ENCODE peak calls at places on chromosomes 3 and 15, in seven cellular contexts. X, J, V, H, A, O and M are unnamed samples.

GRCh38 chr3:174337227-174337626 is 521.9 kb upstream of the NAALADL2 start:
- DNase-seq in X (no peak), J (no peak), V (no peak), H (no peak), A (no peak), O (no peak), M (no peak)

GRCh38 chr3:109081746-109082510 is 36.0 kb downstream of the MORC1 start:
- DNase-seq in X (peak), J (peak), V (no peak), H (peak), A (peak), O (peak), M (peak)

GRCh38 chr3:190848891-190849290 is 13.6 kb downstream of the GMNC start:
- DNase-seq in X (no peak), J (no peak), V (no peak), H (no peak), A (no peak), O (no peak), M (no peak)

GRCh38 chr15:35746121-35746520 is 200.2 kb upstream of the DPH6 start:
- DNase-seq in X (peak), J (no peak), V (no peak), H (no peak), A (no peak), O (no peak), M (no peak)

GRCh38 chr3:15159501-15160136 is 46.4 kb upstream of the CAPN7 start:
- DNase-seq in X (peak), J (no peak), V (no peak), H (no peak), A (no peak), O (no peak), M (no peak)

GRCh38 chr3:124295358-124295757 is 303.4 kb upstream of the ROPN1 start:
- DNase-seq in X (no peak), J (no peak), V (no peak), H (no peak), A (no peak), O (no peak), M (no peak)

GRCh38 chr3:179068779-179069530 is 2.7 kb downstream of the ZMAT3 start:
- DNase-seq in X (peak), J (peak), V (no peak), H (peak), A (no peak), O (no peak), M (peak)

GRCh38 chr3:167978071-167978470 is 117.7 kb downstream of the GOLIM4 start:
- DNase-seq in X (peak), J (peak), V (no peak), H (no peak), A (no peak), O (no peak), M (no peak)

GRCh38 chr15:78752492-78753358 is 58.5 kb downstream of the ADAMTS7 start:
- DNase-seq in X (no peak), J (no peak), V (no peak), H (no peak), A (no peak), O (no peak), M (peak)

GRCh38 chr3:175153595-175153994 is 294.5 kb downstream of the NAALADL2 start:
- DNase-seq in X (no peak), J (no peak), V (no peak), H (no peak), A (no peak), O (no peak), M (no peak)

GRCh38 chr3:98817546-98817945 is 54.4 kb downstream of the ST3GAL6 start:
- DNase-seq in X (peak), J (no peak), V (no peak), H (peak), A (peak), O (no peak), M (no peak)

GRCh38 chr3:24867783-24868182 is 373.1 kb upstream of the THRB start:
- DNase-seq in X (no peak), J (no peak), V (no peak), H (no peak), A (no peak), O (no peak), M (no peak)

GRCh38 chr3:169678122-169678521 is 14.6 kb upstream of the MECOM start:
- DNase-seq in X (no peak), J (no peak), V (no peak), H (no peak), A (no peak), O (no peak), M (no peak)

GRCh38 chr3:153442386-153442785 is 280.4 kb downstream of the RAP2B start:
- DNase-seq in X (peak), J (no peak), V (no peak), H (no peak), A (no peak), O (no peak), M (no peak)

GRCh38 chr15:95291878-95292472 is 1038.5 kb upstream of the NR2F2 start:
- DNase-seq in X (no peak), J (no peak), V (no peak), H (peak), A (no peak), O (no peak), M (no peak)

GRCh38 chr15:37995461-37996347 is 61.3 kb downstream of the TMCO5A start:
- DNase-seq in X (peak), J (peak), V (no peak), H (peak), A (peak), O (no peak), M (peak)

GRCh38 chr15:80641384-80641783 is 53.7 kb upstream of the ABHD17C start:
- DNase-seq in X (no peak), J (no peak), V (no peak), H (no peak), A (no peak), O (no peak), M (no peak)

GRCh38 chr3:71125729-71126128 is 457.8 kb downstream of the FOXP1 start:
- DNase-seq in X (no peak), J (no peak), V (no peak), H (no peak), A (no peak), O (no peak), M (no peak)

GRCh38 chr3:196398782-196399181 is 33.4 kb downstream of the UBXN7 start:
- DNase-seq in X (peak), J (no peak), V (no peak), H (no peak), A (no peak), O (no peak), M (no peak)

GRCh38 chr3:51671090-51672082 is at the start of gene TEX264:
- DNase-seq in X (peak), J (peak), V (peak), H (peak), A (no peak), O (peak), M (peak)

GRCh38 chr3:78101363-78101762 is 1061.5 kb downstream of the ROBO2 start:
- DNase-seq in X (peak), J (no peak), V (no peak), H (peak), A (no peak), O (no peak), M (no peak)

GRCh38 chr3:73503781-73504180 is 121.0 kb downstream of the PDZRN3 start:
- DNase-seq in X (no peak), J (no peak), V (no peak), H (peak), A (no peak), O (no peak), M (no peak)

GRCh38 chr15:65666257-65666656 is 44.5 kb downstream of the SLC24A1 start:
- DNase-seq in X (no peak), J (no peak), V (no peak), H (peak), A (peak), O (no peak), M (no peak)

GRCh38 chr15:40354408-40355171 is 3.4 kb upstream of the DISP2 start:
- DNase-seq in X (peak), J (no peak), V (no peak), H (peak), A (no peak), O (peak), M (peak)

GRCh38 chr3:71510485-71510884 is 73.0 kb downstream of the FOXP1 start:
- DNase-seq in X (peak), J (no peak), V (no peak), H (peak), A (no peak), O (no peak), M (no peak)

GRCh38 chr15:20349774-20350498 is 191.7 kb downstream of the GOLGA6L6 start:
- DNase-seq in X (no peak), J (no peak), V (no peak), H (no peak), A (no peak), O (peak), M (no peak)

GRCh38 chr3:125109541-125109925 is 53.7 kb upstream of the HEG1 start:
- DNase-seq in X (no peak), J (no peak), V (no peak), H (no peak), A (no peak), O (no peak), M (no peak)

GRCh38 chr3:195550723-195551122 is 7.6 kb upstream of the PPP1R2 start:
- DNase-seq in X (no peak), J (no peak), V (no peak), H (peak), A (no peak), O (no peak), M (no peak)

GRCh38 chr3:196222876-196223595 is 6.7 kb downstream of the SLC51A start:
- DNase-seq in X (no peak), J (no peak), V (no peak), H (no peak), A (no peak), O (no peak), M (no peak)

GRCh38 chr15:38682363-38682762 is 117.7 kb upstream of the RASGRP1 start:
- DNase-seq in X (no peak), J (no peak), V (no peak), H (no peak), A (no peak), O (no peak), M (no peak)

GRCh38 chr15:70066422-70066821 is 31.3 kb downstream of the TLE3 start:
- DNase-seq in X (peak), J (no peak), V (no peak), H (no peak), A (peak), O (no peak), M (no peak)

GRCh38 chr15:52080993-52081392 is 31.6 kb downstream of the BCL2L10 start:
- DNase-seq in X (no peak), J (no peak), V (no peak), H (no peak), A (no peak), O (no peak), M (no peak)

GRCh38 chr3:40847571-40847992 is 322.8 kb downstream of the ZNF621 start:
- DNase-seq in X (peak), J (peak), V (peak), H (no peak), A (no peak), O (peak), M (no peak)

GRCh38 chr15:31372635-31373091 is 46.0 kb downstream of the KLF13 start:
- DNase-seq in X (peak), J (peak), V (no peak), H (peak), A (peak), O (peak), M (peak)

GRCh38 chr15:47742334-47742733 is 25.0 kb downstream of the SEMA6D start:
- DNase-seq in X (no peak), J (no peak), V (no peak), H (no peak), A (no peak), O (no peak), M (no peak)

GRCh38 chr3:9859530-9860025 is 15.8 kb upstream of the RPUSD3 start:
- DNase-seq in X (no peak), J (no peak), V (no peak), H (no peak), A (no peak), O (no peak), M (no peak)

DNA sequence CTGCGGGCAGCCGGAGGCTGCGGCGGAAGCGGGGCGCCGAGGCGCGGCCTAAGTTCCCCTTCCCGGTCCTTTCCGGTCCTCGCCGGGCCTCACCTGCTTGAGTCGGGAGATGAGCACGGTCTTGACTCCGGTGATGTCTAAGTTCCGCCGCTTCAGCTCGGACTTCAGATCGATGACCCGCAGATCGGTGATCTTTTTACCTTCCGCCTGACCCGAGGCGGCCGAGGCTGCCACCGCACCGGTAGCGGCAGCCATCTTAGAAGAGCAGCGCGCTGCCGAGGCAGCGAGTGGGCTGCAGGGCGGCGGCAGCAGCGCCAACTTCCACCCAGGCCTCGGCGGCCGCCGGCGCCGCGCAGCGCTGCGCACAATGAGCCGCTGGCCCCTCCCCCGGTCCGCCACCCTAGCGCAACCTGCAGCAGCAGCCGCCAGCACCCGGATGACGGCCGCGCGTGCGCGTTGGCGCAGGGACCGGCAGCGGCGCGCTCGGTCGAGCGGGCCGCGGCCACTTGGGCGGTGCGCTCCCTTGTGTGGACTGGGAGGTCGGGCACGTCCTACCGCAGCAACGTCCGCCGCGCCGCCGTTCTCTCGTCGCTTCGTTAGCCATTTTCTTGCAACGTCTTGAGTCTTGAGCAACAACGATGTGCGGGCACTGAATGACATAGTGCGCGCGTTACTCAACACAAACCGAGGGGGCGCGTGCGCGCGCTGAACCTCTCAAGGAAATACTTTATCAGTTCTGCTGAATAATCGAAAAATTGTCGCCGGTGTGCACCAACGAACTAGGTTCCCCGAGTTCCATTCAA is at the start of gene SLTM:
- DNase-seq in X (peak), J (peak), V (peak), H (peak), A (peak), O (peak), M (peak)
- TF ChIP-seq CTCF in X (peak), J (peak), V (peak), H (peak), A (peak), O (peak), M (no peak)

DNA sequence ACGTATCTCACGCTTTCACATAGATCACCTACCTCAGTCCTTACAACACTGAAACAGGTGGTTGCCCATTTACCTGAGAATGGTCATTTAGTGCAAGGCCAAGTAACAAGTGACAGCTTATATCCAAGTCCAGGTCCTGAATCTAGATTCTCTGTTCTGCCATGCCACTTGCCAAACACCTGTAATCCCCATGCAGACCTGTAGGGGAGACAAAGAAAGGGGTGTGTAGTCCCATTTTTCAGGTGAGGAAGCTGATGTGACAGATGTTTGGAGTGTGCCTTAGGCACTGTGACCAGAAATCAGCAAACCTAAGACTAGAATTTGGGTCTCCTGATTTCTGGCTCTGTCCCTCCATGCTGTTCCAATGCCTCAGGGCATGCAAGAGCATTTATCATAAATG is 12.7 kb downstream of the ZNF35 start:
- DNase-seq in X (no peak), J (no peak), V (no peak), H (no peak), A (no peak), O (no peak), M (no peak)
- TF ChIP-seq CTCF in X (peak), J (peak), V (no peak), H (no peak), A (peak), O (peak), M (no peak)

GRCh38 chr3:11558918-11559815 is 84.5 kb downstream of the VGLL4 start:
- DNase-seq in X (no peak), J (no peak), V (no peak), H (no peak), A (no peak), O (peak), M (no peak)

GRCh38 chr3:11558461-11558903 is 85.2 kb downstream of the VGLL4 start:
- DNase-seq in X (no peak), J (no peak), V (peak), H (no peak), A (no peak), O (no peak), M (no peak)

GRCh38 chr3:11556234-11556633 is 87.5 kb downstream of the VGLL4 start:
- DNase-seq in X (no peak), J (no peak), V (no peak), H (no peak), A (no peak), O (no peak), M (no peak)

GRCh38 chr3:11556851-11557644 is 86.7 kb downstream of the VGLL4 start:
- DNase-seq in X (peak), J (no peak), V (peak), H (peak), A (peak), O (no peak), M (no peak)

GRCh38 chr3:11558002-11558401 is 85.7 kb downstream of the VGLL4 start:
- DNase-seq in X (peak), J (no peak), V (no peak), H (peak), A (no peak), O (no peak), M (no peak)
- TF ChIP-seq CTCF in X (no peak), J (no peak), V (no peak), H (no peak), A (no peak), O (no peak), M (no peak)

GRCh38 chr3:46369675-46370132 is 1.0 kb upstream of the CCR5 start:
- DNase-seq in X (no peak), J (no peak), V (no peak), H (no peak), A (no peak), O (no peak), M (no peak)

GRCh38 chr3:46367811-46368210 is 2.9 kb upstream of the CCR5 start:
- DNase-seq in X (no peak), J (no peak), V (no peak), H (no peak), A (no peak), O (no peak), M (no peak)

GRCh38 chr3:46365737-46366524 is 4.8 kb upstream of the CCR5 start:
- DNase-seq in X (no peak), J (no peak), V (no peak), H (no peak), A (no peak), O (no peak), M (no peak)

GRCh38 chr3:46370784-46371183 is at the start of gene CCR5:
- DNase-seq in X (no peak), J (no peak), V (no peak), H (no peak), A (no peak), O (no peak), M (no peak)

DNA sequence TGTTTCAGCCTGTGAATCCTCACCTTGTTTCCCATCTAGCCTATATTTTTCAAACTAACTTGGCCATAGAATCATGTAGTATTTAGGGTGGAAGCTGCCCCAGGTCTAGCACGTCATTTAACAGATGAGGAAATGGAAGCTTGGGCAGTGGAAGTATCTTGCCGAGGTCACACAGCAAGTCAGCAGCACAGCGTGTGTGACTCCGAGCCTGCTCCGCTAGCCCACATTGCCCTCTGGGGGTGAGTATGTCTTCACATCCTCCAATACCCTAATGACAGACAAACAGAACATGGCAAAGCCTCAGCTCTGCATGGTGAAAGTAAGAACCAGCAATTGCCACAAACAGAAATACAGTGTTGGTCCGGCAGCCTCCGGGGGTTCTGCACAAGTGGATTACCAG is 2.2 kb upstream of the CCR5 start:
- DNase-seq in X (peak), J (no peak), V (no peak), H (no peak), A (no peak), O (peak), M (peak)
- TF ChIP-seq CTCF in X (no peak), J (no peak), V (no peak), H (no peak), A (no peak), O (peak), M (peak)